ENCODE peak calls at places on chromosomes 3 and 15, in seven cellular contexts. T is ELF-1, H is HT1080, O is NAMALWA, M is EL, C is lung, R is A172. Z is an unnamed sample.

GRCh38 chr3:82053236-82053635 is 291.8 kb upstream of the GBE1 start:
- DNase-seq in T (no peak), M (no peak), O (no peak), H (no peak), R (no peak), C (no peak), Z (no peak)

GRCh38 chr3:13214847-13215472 is 141.7 kb upstream of the IQSEC1 start:
- DNase-seq in H (no peak), M (no peak), T (no peak), C (no peak), R (peak), O (peak), Z (no peak)

GRCh38 chr3:190012784-190013183 is 107.9 kb downstream of the P3H2 start:
- DNase-seq in C (no peak), R (no peak), T (no peak), M (no peak), O (no peak), H (no peak), Z (peak)

GRCh38 chr3:185405243-185405642 is 42.3 kb downstream of the MAP3K13 start:
- DNase-seq in H (no peak), O (no peak), C (no peak), T (no peak), R (no peak), M (no peak), Z (no peak)

GRCh38 chr3:14921811-14922705 is 25.3 kb upstream of the NR2C2 start:
- DNase-seq in O (no peak), M (peak), T (no peak), R (peak), C (no peak), H (peak), Z (peak)

GRCh38 chr3:58084166-58084565 is 75.9 kb downstream of the FLNB start:
- DNase-seq in T (no peak), M (no peak), R (no peak), H (no peak), O (no peak), C (no peak), Z (no peak)

GRCh38 chr15:68277131-68277604 is 377 bp upstream of the FEM1B start:
- DNase-seq in O (no peak), R (no peak), T (no peak), C (peak), H (no peak), M (peak), Z (no peak)

GRCh38 chr15:40054746-40055575 is 16.0 kb upstream of the SRP14 start:
- DNase-seq in M (peak), C (no peak), O (peak), T (peak), R (peak), H (peak), Z (no peak)

GRCh38 chr3:175411405-175411804 is 552.3 kb downstream of the NAALADL2 start:
- DNase-seq in C (no peak), M (peak), T (no peak), O (no peak), H (no peak), R (no peak), Z (no peak)

GRCh38 chr15:68775671-68776476 is 44.8 kb downstream of the ANP32A start:
- DNase-seq in R (no peak), C (no peak), H (no peak), T (no peak), M (no peak), O (no peak), Z (peak)

GRCh38 chr3:58035512-58035867 is 27.3 kb downstream of the FLNB start:
- DNase-seq in M (peak), C (no peak), T (no peak), H (no peak), R (no peak), O (no peak), Z (peak)

GRCh38 chr15:76185716-76186115 is 125.6 kb downstream of the ETFA start:
- DNase-seq in R (peak), H (peak), T (peak), O (peak), C (no peak), M (peak), Z (peak)

GRCh38 chr15:63501256-63502089 is 2.9 kb upstream of the USP3 start:
- DNase-seq in R (peak), O (no peak), C (peak), T (peak), H (peak), M (peak), Z (peak)

GRCh38 chr3:195806211-195806915 is 5.4 kb downstream of the MUC4 start:
- DNase-seq in O (peak), T (peak), M (no peak), C (no peak), R (no peak), H (no peak), Z (no peak)

GRCh38 chr15:80609111-80609510 is 86.0 kb upstream of the ABHD17C start:
- DNase-seq in O (no peak), T (no peak), H (no peak), M (no peak), R (no peak), C (no peak), Z (no peak)

GRCh38 chr15:77035584-77035983 is 35.3 kb downstream of the TSPAN3 start:
- DNase-seq in T (no peak), C (peak), R (no peak), M (no peak), O (no peak), H (no peak), Z (no peak)

Z was measured in astrocyte of the hippocampus.